ENCODE peak calls at places on chromosomes 12 and 14, in six cellular contexts. One of them, this sample, is unnamed. For H3K4me1, the result is how much of the 10 kb centered on the place peaks cover.

GRCh38 chr12:57262126-57262822 is 11.3 kb upstream of the STAC3 start:
- DNase-seq in NT2/D1: no peak
- DNase-seq in pancreas: no peak
- DNase-seq in heart right ventricle: no peak
- DNase-seq in mucosa of descending colon: no peak
- DNase-seq in neuronal stem cell: no peak
- DNase-seq in this sample: no peak

GRCh38 chr12:70842136-70842535 is 78.4 kb downstream of the PTPRR start:
- DNase-seq in mucosa of descending colon: no peak
- DNase-seq in neuronal stem cell: no peak
- DNase-seq in pancreas: no peak
- DNase-seq in heart right ventricle: no peak
- DNase-seq in NT2/D1: no peak
- DNase-seq in this sample: no peak

GRCh38 chr12:57489157-57489641 is 1.3 kb downstream of the MARS1 start:
- DNase-seq in NT2/D1: no peak
- DNase-seq in heart right ventricle: no peak
- DNase-seq in mucosa of descending colon: peak
- DNase-seq in pancreas: no peak
- DNase-seq in neuronal stem cell: no peak
- DNase-seq in this sample: no peak

GRCh38 chr12:120630139-120630895 is 10.1 kb upstream of the CABP1 start:
- DNase-seq in pancreas: no peak
- DNase-seq in NT2/D1: no peak
- DNase-seq in mucosa of descending colon: no peak
- DNase-seq in neuronal stem cell: no peak
- DNase-seq in heart right ventricle: no peak
- DNase-seq in this sample: no peak

GRCh38 chr12:51351913-51352532 is 5.5 kb upstream of the CELA1 start:
- DNase-seq in neuronal stem cell: peak
- DNase-seq in heart right ventricle: no peak
- DNase-seq in pancreas: peak
- DNase-seq in mucosa of descending colon: no peak
- DNase-seq in NT2/D1: peak
- DNase-seq in this sample: no peak

GRCh38 chr12:119988440-119988787 is 622 bp upstream of the BICDL1 start:
- DNase-seq in pancreas: no peak
- DNase-seq in mucosa of descending colon: no peak
- DNase-seq in NT2/D1: no peak
- DNase-seq in neuronal stem cell: no peak
- DNase-seq in heart right ventricle: no peak
- DNase-seq in this sample: no peak

GRCh38 chr12:88909510-88909909 is 329.2 kb upstream of the KITLG start:
- DNase-seq in pancreas: no peak
- DNase-seq in NT2/D1: no peak
- DNase-seq in heart right ventricle: no peak
- DNase-seq in neuronal stem cell: no peak
- DNase-seq in mucosa of descending colon: no peak
- DNase-seq in this sample: no peak

GRCh38 chr12:52543985-52544888 is 8.7 kb downstream of the KRT71 start:
- DNase-seq in neuronal stem cell: no peak
- DNase-seq in NT2/D1: no peak
- DNase-seq in mucosa of descending colon: no peak
- DNase-seq in heart right ventricle: peak
- DNase-seq in pancreas: no peak
- DNase-seq in this sample: no peak

GRCh38 chr12:52244615-52244994 is 11.6 kb downstream of the KRT7 start:
- DNase-seq in pancreas: peak
- DNase-seq in heart right ventricle: no peak
- DNase-seq in neuronal stem cell: no peak
- DNase-seq in mucosa of descending colon: no peak
- DNase-seq in NT2/D1: no peak
- DNase-seq in this sample: no peak

GRCh38 chr12:91968772-91969171 is 176.9 kb downstream of the BTG1 start:
- DNase-seq in NT2/D1: no peak
- DNase-seq in neuronal stem cell: no peak
- DNase-seq in mucosa of descending colon: no peak
- DNase-seq in heart right ventricle: no peak
- DNase-seq in pancreas: no peak
- DNase-seq in this sample: no peak

GRCh38 chr12:76915381-76916169 is 36.8 kb upstream of the CSRP2 start:
- DNase-seq in heart right ventricle: no peak
- DNase-seq in neuronal stem cell: no peak
- DNase-seq in NT2/D1: no peak
- DNase-seq in mucosa of descending colon: no peak
- DNase-seq in pancreas: no peak
- DNase-seq in this sample: no peak

GRCh38 chr12:49825971-49826421 is 2.2 kb downstream of the NCKAP5L start:
- DNase-seq in NT2/D1: no peak
- DNase-seq in pancreas: no peak
- DNase-seq in neuronal stem cell: no peak
- DNase-seq in mucosa of descending colon: no peak
- DNase-seq in heart right ventricle: no peak
- DNase-seq in this sample: no peak

GRCh38 chr14:103703433-103704385 is 11.5 kb downstream of the XRCC3 start:
- DNase-seq in heart right ventricle: peak
- DNase-seq in mucosa of descending colon: peak
- DNase-seq in NT2/D1: no peak
- DNase-seq in neuronal stem cell: no peak
- DNase-seq in pancreas: no peak
- DNase-seq in this sample: no peak

GRCh38 chr12:3641428-3641883 is 111.5 kb downstream of the CRACR2A start:
- DNase-seq in pancreas: no peak
- DNase-seq in NT2/D1: no peak
- DNase-seq in neuronal stem cell: no peak
- DNase-seq in mucosa of descending colon: no peak
- DNase-seq in heart right ventricle: no peak
- DNase-seq in this sample: no peak

GRCh38 chr12:52130695-52131094 is 51.2 kb downstream of the SMIM41 start:
- DNase-seq in mucosa of descending colon: no peak
- DNase-seq in NT2/D1: no peak
- DNase-seq in heart right ventricle: no peak
- DNase-seq in neuronal stem cell: no peak
- DNase-seq in pancreas: no peak
- DNase-seq in this sample: no peak

GRCh38 chr12:65520658-65521057 is 242.2 kb downstream of the MSRB3 start:
- DNase-seq in neuronal stem cell: no peak
- DNase-seq in heart right ventricle: no peak
- DNase-seq in NT2/D1: no peak
- DNase-seq in pancreas: no peak
- DNase-seq in mucosa of descending colon: no peak
- DNase-seq in this sample: no peak

GRCh38 chr14:20377171-20377570 is 33.7 kb downstream of the PARP2 start:
- DNase-seq in mucosa of descending colon: no peak
- DNase-seq in neuronal stem cell: no peak
- DNase-seq in heart right ventricle: no peak
- DNase-seq in pancreas: no peak
- DNase-seq in NT2/D1: no peak
- DNase-seq in this sample: no peak

GRCh38 chr12:7117670-7118069 is 8.7 kb upstream of the C1RL start:
- DNase-seq in mucosa of descending colon: no peak
- DNase-seq in pancreas: no peak
- DNase-seq in heart right ventricle: no peak
- DNase-seq in NT2/D1: no peak
- DNase-seq in neuronal stem cell: no peak
- DNase-seq in this sample: no peak

GRCh38 chr12:52523825-52524224 is 3.6 kb upstream of the KRT5 start:
- DNase-seq in mucosa of descending colon: no peak
- DNase-seq in pancreas: no peak
- DNase-seq in heart right ventricle: no peak
- DNase-seq in NT2/D1: no peak
- DNase-seq in neuronal stem cell: no peak
- DNase-seq in this sample: no peak

GRCh38 chr12:104482748-104483147 is 26.0 kb downstream of the CHST11 start:
- DNase-seq in neuronal stem cell: no peak
- DNase-seq in mucosa of descending colon: no peak
- DNase-seq in NT2/D1: no peak
- DNase-seq in heart right ventricle: no peak
- DNase-seq in pancreas: no peak
- DNase-seq in this sample: no peak

GRCh38 chr12:116587270-116587669 is 28.1 kb downstream of the MAP1LC3B2 start:
- DNase-seq in NT2/D1: no peak
- DNase-seq in heart right ventricle: no peak
- DNase-seq in pancreas: no peak
- DNase-seq in neuronal stem cell: no peak
- DNase-seq in mucosa of descending colon: no peak
- DNase-seq in this sample: no peak

GRCh38 chr14:104697317-104697703 is 7.9 kb downstream of the INF2 start:
- DNase-seq in heart right ventricle: no peak
- DNase-seq in mucosa of descending colon: no peak
- DNase-seq in NT2/D1: no peak
- DNase-seq in neuronal stem cell: no peak
- DNase-seq in pancreas: no peak
- DNase-seq in this sample: no peak

GRCh38 chr12:100120355-100120754 is 22.3 kb downstream of the BLTP3B start:
- DNase-seq in neuronal stem cell: no peak
- DNase-seq in heart right ventricle: no peak
- DNase-seq in NT2/D1: no peak
- DNase-seq in mucosa of descending colon: no peak
- DNase-seq in pancreas: no peak
- DNase-seq in this sample: no peak

GRCh38 chr12:119369907-119370546 is 35.5 kb downstream of the CCDC60 start:
- DNase-seq in NT2/D1: no peak
- DNase-seq in heart right ventricle: no peak
- DNase-seq in mucosa of descending colon: no peak
- DNase-seq in neuronal stem cell: no peak
- DNase-seq in pancreas: no peak
- DNase-seq in this sample: no peak

GRCh38 chr14:22517117-22517720 is 71.8 kb downstream of the DAD1 start:
- DNase-seq in pancreas: no peak
- DNase-seq in neuronal stem cell: no peak
- DNase-seq in mucosa of descending colon: no peak
- DNase-seq in heart right ventricle: no peak
- DNase-seq in NT2/D1: no peak
- DNase-seq in this sample: no peak
- H3K4me1 ChIP-seq in pancreas: under half
- H3K4me1 ChIP-seq in neuronal stem cell: under half
- H3K4me1 ChIP-seq in mucosa of descending colon: under half
- H3K4me1 ChIP-seq in heart right ventricle: under half
- H3K4me1 ChIP-seq in NT2/D1: under half
- H3K4me1 ChIP-seq in this sample: half or more

GRCh38 chr14:99524091-99524661 is 43.0 kb downstream of the CCNK start:
- DNase-seq in NT2/D1: no peak
- DNase-seq in pancreas: no peak
- DNase-seq in neuronal stem cell: no peak
- DNase-seq in mucosa of descending colon: peak
- DNase-seq in heart right ventricle: no peak
- DNase-seq in this sample: no peak

GRCh38 chr14:99522457-99522891 is 41.3 kb downstream of the CCNK start:
- DNase-seq in mucosa of descending colon: peak
- DNase-seq in heart right ventricle: no peak
- DNase-seq in NT2/D1: no peak
- DNase-seq in neuronal stem cell: no peak
- DNase-seq in pancreas: no peak
- DNase-seq in this sample: no peak

GRCh38 chr14:99524804-99525698 is 43.8 kb downstream of the CCNK start:
- DNase-seq in pancreas: no peak
- DNase-seq in mucosa of descending colon: peak
- DNase-seq in heart right ventricle: no peak
- DNase-seq in NT2/D1: no peak
- DNase-seq in neuronal stem cell: no peak
- DNase-seq in this sample: no peak

GRCh38 chr14:99522934-99523660 is 41.9 kb downstream of the CCNK start:
- DNase-seq in pancreas: no peak
- DNase-seq in heart right ventricle: no peak
- DNase-seq in mucosa of descending colon: peak
- DNase-seq in NT2/D1: peak
- DNase-seq in neuronal stem cell: peak
- DNase-seq in this sample: no peak

GRCh38 chr14:99523661-99524050 is 42.4 kb downstream of the CCNK start:
- DNase-seq in pancreas: no peak
- DNase-seq in NT2/D1: no peak
- DNase-seq in neuronal stem cell: no peak
- DNase-seq in mucosa of descending colon: no peak
- DNase-seq in heart right ventricle: no peak
- DNase-seq in this sample: no peak
- H3K4me1 ChIP-seq in pancreas: under half
- H3K4me1 ChIP-seq in NT2/D1: under half
- H3K4me1 ChIP-seq in neuronal stem cell: under half
- H3K4me1 ChIP-seq in mucosa of descending colon: under half
- H3K4me1 ChIP-seq in heart right ventricle: under half
- H3K4me1 ChIP-seq in this sample: under half

GRCh38 chr12:11769723-11770514 is 120.4 kb downstream of the ETV6 start:
- DNase-seq in pancreas: no peak
- DNase-seq in heart right ventricle: no peak
- DNase-seq in mucosa of descending colon: peak
- DNase-seq in neuronal stem cell: no peak
- DNase-seq in NT2/D1: no peak
- DNase-seq in this sample: no peak

GRCh38 chr12:11765421-11765816 is 115.9 kb downstream of the ETV6 start:
- DNase-seq in neuronal stem cell: no peak
- DNase-seq in NT2/D1: no peak
- DNase-seq in mucosa of descending colon: no peak
- DNase-seq in heart right ventricle: no peak
- DNase-seq in pancreas: no peak
- DNase-seq in this sample: no peak

GRCh38 chr12:11765817-11766794 is 116.6 kb downstream of the ETV6 start:
- DNase-seq in mucosa of descending colon: no peak
- DNase-seq in pancreas: no peak
- DNase-seq in NT2/D1: no peak
- DNase-seq in heart right ventricle: no peak
- DNase-seq in neuronal stem cell: no peak
- DNase-seq in this sample: no peak

GRCh38 chr12:11768233-11768965 is 118.9 kb downstream of the ETV6 start:
- DNase-seq in mucosa of descending colon: no peak
- DNase-seq in heart right ventricle: no peak
- DNase-seq in pancreas: no peak
- DNase-seq in NT2/D1: no peak
- DNase-seq in neuronal stem cell: no peak
- DNase-seq in this sample: no peak

DNA sequence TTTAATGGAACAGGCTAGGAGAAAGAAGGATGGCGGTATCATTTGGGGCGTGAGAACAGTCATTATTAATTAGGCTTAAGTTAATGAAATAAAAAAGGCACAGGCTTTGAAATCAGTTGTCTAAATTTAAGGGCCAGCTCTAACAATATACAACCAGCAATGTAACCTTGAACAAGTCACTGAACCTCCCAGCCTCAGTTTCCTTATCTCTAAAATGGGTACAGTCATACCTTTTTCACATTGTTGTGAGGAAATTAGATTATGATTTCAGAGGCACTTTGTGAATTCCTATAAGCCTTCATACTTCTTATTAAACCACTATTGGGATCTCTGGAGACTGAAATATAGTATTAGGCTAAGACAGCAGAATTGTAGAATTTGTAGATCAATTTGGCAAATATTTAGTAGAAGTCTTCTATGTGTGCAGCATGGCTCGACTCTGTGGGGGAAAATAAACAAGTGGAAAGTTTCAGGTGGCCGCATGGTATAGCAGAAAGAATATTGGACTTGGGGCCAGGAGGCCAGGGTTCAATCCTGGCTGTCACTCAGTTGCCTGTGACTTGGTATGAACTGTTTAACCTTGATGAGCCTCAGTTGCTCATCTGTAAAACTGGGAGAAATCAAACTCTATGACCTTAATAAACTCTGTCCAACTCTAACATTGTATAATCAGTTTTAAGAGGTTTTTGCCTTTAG is 117.7 kb downstream of the ETV6 start:
- DNase-seq in pancreas: no peak
- DNase-seq in mucosa of descending colon: no peak
- DNase-seq in heart right ventricle: no peak
- DNase-seq in NT2/D1: no peak
- DNase-seq in neuronal stem cell: no peak
- DNase-seq in this sample: no peak
- H3K4me1 ChIP-seq in pancreas: under half
- H3K4me1 ChIP-seq in mucosa of descending colon: half or more
- H3K4me1 ChIP-seq in heart right ventricle: under half
- H3K4me1 ChIP-seq in NT2/D1: under half
- H3K4me1 ChIP-seq in neuronal stem cell: under half
- H3K4me1 ChIP-seq in this sample: under half

GRCh38 chr14:89291351-89291940 is 125.6 kb downstream of the FOXN3 start:
- DNase-seq in neuronal stem cell: no peak
- DNase-seq in heart right ventricle: no peak
- DNase-seq in mucosa of descending colon: no peak
- DNase-seq in pancreas: no peak
- DNase-seq in NT2/D1: no peak
- DNase-seq in this sample: no peak
- H3K4me1 ChIP-seq in neuronal stem cell: under half
- H3K4me1 ChIP-seq in heart right ventricle: under half
- H3K4me1 ChIP-seq in mucosa of descending colon: under half
- H3K4me1 ChIP-seq in pancreas: under half
- H3K4me1 ChIP-seq in NT2/D1: under half
- H3K4me1 ChIP-seq in this sample: under half

This sample was measured in CD8-positive, alpha-beta memory T cell.